ENCODE peak calls at places on chromosome 22, in six cellular contexts. One of them, this sample, is unnamed.

GRCh38 chr22:31526275-31526674 is 29.9 kb downstream of the SFI1 start:
- DNase-seq in H9: no peak
- DNase-seq in stomach: no peak
- DNase-seq in T-helper 9 cell: no peak
- DNase-seq in stimulated activated CD4-positive, alpha-beta T cell treated with anti-CD3 and anti-CD28 coated beads, Interleukin-1b, Interleukin-23, amount 100 ng/mL, for 24 hours: no peak
- DNase-seq in central memory CD4-positive, alpha-beta T cell: no peak
- DNase-seq in this sample: no peak

GRCh38 chr22:36288571-36289405 is 35.9 kb downstream of the APOL1 start:
- DNase-seq in stimulated activated CD4-positive, alpha-beta T cell treated with anti-CD3 and anti-CD28 coated beads, Interleukin-1b, Interleukin-23, amount 100 ng/mL, for 24 hours: no peak
- DNase-seq in stomach: no peak
- DNase-seq in T-helper 9 cell: no peak
- DNase-seq in H9: no peak
- DNase-seq in central memory CD4-positive, alpha-beta T cell: no peak
- DNase-seq in this sample: no peak

GRCh38 chr22:47213571-47214230 is 451.3 kb downstream of the TBC1D22A start:
- DNase-seq in T-helper 9 cell: peak; percentile 15
- DNase-seq in central memory CD4-positive, alpha-beta T cell: peak; percentile 30
- DNase-seq in stimulated activated CD4-positive, alpha-beta T cell treated with anti-CD3 and anti-CD28 coated beads, Interleukin-1b, Interleukin-23, amount 100 ng/mL, for 24 hours: no peak
- DNase-seq in H9: peak; percentile 40
- DNase-seq in stomach: peak; percentile 28
- DNase-seq in this sample: peak; percentile 24

GRCh38 chr22:50242406-50242949 is 2.3 kb downstream of the TUBGCP6 start:
- DNase-seq in central memory CD4-positive, alpha-beta T cell: no peak
- DNase-seq in H9: no peak
- DNase-seq in stomach: no peak
- DNase-seq in stimulated activated CD4-positive, alpha-beta T cell treated with anti-CD3 and anti-CD28 coated beads, Interleukin-1b, Interleukin-23, amount 100 ng/mL, for 24 hours: no peak
- DNase-seq in T-helper 9 cell: no peak
- DNase-seq in this sample: no peak

GRCh38 chr22:31451709-31452571 is 37.7 kb downstream of the EIF4ENIF1 start:
- DNase-seq in T-helper 9 cell: no peak
- DNase-seq in stimulated activated CD4-positive, alpha-beta T cell treated with anti-CD3 and anti-CD28 coated beads, Interleukin-1b, Interleukin-23, amount 100 ng/mL, for 24 hours: no peak
- DNase-seq in H9: no peak
- DNase-seq in central memory CD4-positive, alpha-beta T cell: peak; percentile 25
- DNase-seq in stomach: no peak
- DNase-seq in this sample: no peak

GRCh38 chr22:27283714-27284113 is 517.8 kb downstream of the MN1 start:
- DNase-seq in T-helper 9 cell: no peak
- DNase-seq in H9: no peak
- DNase-seq in stimulated activated CD4-positive, alpha-beta T cell treated with anti-CD3 and anti-CD28 coated beads, Interleukin-1b, Interleukin-23, amount 100 ng/mL, for 24 hours: no peak
- DNase-seq in central memory CD4-positive, alpha-beta T cell: no peak
- DNase-seq in stomach: no peak
- DNase-seq in this sample: no peak

GRCh38 chr22:20881231-20881630 is 22.4 kb downstream of the SNAP29 start:
- DNase-seq in stimulated activated CD4-positive, alpha-beta T cell treated with anti-CD3 and anti-CD28 coated beads, Interleukin-1b, Interleukin-23, amount 100 ng/mL, for 24 hours: no peak
- DNase-seq in central memory CD4-positive, alpha-beta T cell: no peak
- DNase-seq in stomach: peak; percentile 32
- DNase-seq in T-helper 9 cell: no peak
- DNase-seq in H9: no peak
- DNase-seq in this sample: no peak

GRCh38 chr22:45448431-45448830 is 34.9 kb downstream of the RIBC2 start:
- DNase-seq in stomach: no peak
- DNase-seq in H9: no peak
- DNase-seq in central memory CD4-positive, alpha-beta T cell: no peak
- DNase-seq in stimulated activated CD4-positive, alpha-beta T cell treated with anti-CD3 and anti-CD28 coated beads, Interleukin-1b, Interleukin-23, amount 100 ng/mL, for 24 hours: no peak
- DNase-seq in T-helper 9 cell: no peak
- DNase-seq in this sample: no peak

GRCh38 chr22:17969732-17970131 is 54.6 kb downstream of the MICAL3 start:
- DNase-seq in H9: no peak
- DNase-seq in stomach: no peak
- DNase-seq in stimulated activated CD4-positive, alpha-beta T cell treated with anti-CD3 and anti-CD28 coated beads, Interleukin-1b, Interleukin-23, amount 100 ng/mL, for 24 hours: no peak
- DNase-seq in central memory CD4-positive, alpha-beta T cell: no peak
- DNase-seq in T-helper 9 cell: no peak
- DNase-seq in this sample: no peak

GRCh38 chr22:20776624-20777405 is 2.9 kb downstream of the SERPIND1 start:
- DNase-seq in stimulated activated CD4-positive, alpha-beta T cell treated with anti-CD3 and anti-CD28 coated beads, Interleukin-1b, Interleukin-23, amount 100 ng/mL, for 24 hours: no peak
- DNase-seq in H9: no peak
- DNase-seq in stomach: no peak
- DNase-seq in central memory CD4-positive, alpha-beta T cell: no peak
- DNase-seq in T-helper 9 cell: no peak
- DNase-seq in this sample: no peak

GRCh38 chr22:35685731-35686130 is 31.9 kb upstream of the APOL5 start:
- DNase-seq in T-helper 9 cell: no peak
- DNase-seq in H9: no peak
- DNase-seq in stimulated activated CD4-positive, alpha-beta T cell treated with anti-CD3 and anti-CD28 coated beads, Interleukin-1b, Interleukin-23, amount 100 ng/mL, for 24 hours: no peak
- DNase-seq in central memory CD4-positive, alpha-beta T cell: no peak
- DNase-seq in stomach: no peak
- DNase-seq in this sample: no peak

GRCh38 chr22:30591191-30591587 is 521 bp downstream of the PES1 start:
- DNase-seq in T-helper 9 cell: no peak
- DNase-seq in stomach: no peak
- DNase-seq in stimulated activated CD4-positive, alpha-beta T cell treated with anti-CD3 and anti-CD28 coated beads, Interleukin-1b, Interleukin-23, amount 100 ng/mL, for 24 hours: no peak
- DNase-seq in central memory CD4-positive, alpha-beta T cell: no peak
- DNase-seq in H9: no peak
- DNase-seq in this sample: no peak

GRCh38 chr22:46049726-46050450 is 72.9 kb upstream of the WNT7B start:
- DNase-seq in T-helper 9 cell: no peak
- DNase-seq in H9: no peak
- DNase-seq in stomach: peak; percentile 24
- DNase-seq in central memory CD4-positive, alpha-beta T cell: no peak
- DNase-seq in stimulated activated CD4-positive, alpha-beta T cell treated with anti-CD3 and anti-CD28 coated beads, Interleukin-1b, Interleukin-23, amount 100 ng/mL, for 24 hours: no peak
- DNase-seq in this sample: no peak

GRCh38 chr22:48702573-48703264 is 1125.0 kb downstream of the BRD1 start:
- DNase-seq in T-helper 9 cell: no peak
- DNase-seq in H9: no peak
- DNase-seq in stimulated activated CD4-positive, alpha-beta T cell treated with anti-CD3 and anti-CD28 coated beads, Interleukin-1b, Interleukin-23, amount 100 ng/mL, for 24 hours: no peak
- DNase-seq in central memory CD4-positive, alpha-beta T cell: no peak
- DNase-seq in stomach: peak; percentile 31
- DNase-seq in this sample: no peak

GRCh38 chr22:33270596-33270995 is 212.4 kb upstream of the SYN3 start:
- DNase-seq in stomach: no peak
- DNase-seq in T-helper 9 cell: no peak
- DNase-seq in H9: no peak
- DNase-seq in central memory CD4-positive, alpha-beta T cell: no peak
- DNase-seq in stimulated activated CD4-positive, alpha-beta T cell treated with anti-CD3 and anti-CD28 coated beads, Interleukin-1b, Interleukin-23, amount 100 ng/mL, for 24 hours: no peak
- DNase-seq in this sample: no peak

GRCh38 chr22:23705358-23705757 is 14.5 kb downstream of the RGL4 start:
- DNase-seq in stimulated activated CD4-positive, alpha-beta T cell treated with anti-CD3 and anti-CD28 coated beads, Interleukin-1b, Interleukin-23, amount 100 ng/mL, for 24 hours: no peak
- DNase-seq in T-helper 9 cell: no peak
- DNase-seq in H9: no peak
- DNase-seq in stomach: no peak
- DNase-seq in central memory CD4-positive, alpha-beta T cell: no peak
- DNase-seq in this sample: no peak

GRCh38 chr22:34975721-34976120 is 90.2 kb upstream of the ISX start:
- DNase-seq in stomach: no peak
- DNase-seq in stimulated activated CD4-positive, alpha-beta T cell treated with anti-CD3 and anti-CD28 coated beads, Interleukin-1b, Interleukin-23, amount 100 ng/mL, for 24 hours: no peak
- DNase-seq in H9: peak; percentile 44
- DNase-seq in central memory CD4-positive, alpha-beta T cell: no peak
- DNase-seq in T-helper 9 cell: no peak
- DNase-seq in this sample: no peak

GRCh38 chr22:48908547-48908946 is 919.1 kb downstream of the BRD1 start:
- DNase-seq in stimulated activated CD4-positive, alpha-beta T cell treated with anti-CD3 and anti-CD28 coated beads, Interleukin-1b, Interleukin-23, amount 100 ng/mL, for 24 hours: no peak
- DNase-seq in T-helper 9 cell: no peak
- DNase-seq in H9: no peak
- DNase-seq in central memory CD4-positive, alpha-beta T cell: no peak
- DNase-seq in stomach: no peak
- DNase-seq in this sample: no peak

GRCh38 chr22:44705022-44705297 is 3.0 kb downstream of the PRR5 start:
- DNase-seq in stomach: no peak
- DNase-seq in T-helper 9 cell: no peak
- DNase-seq in central memory CD4-positive, alpha-beta T cell: no peak
- DNase-seq in H9: no peak
- DNase-seq in stimulated activated CD4-positive, alpha-beta T cell treated with anti-CD3 and anti-CD28 coated beads, Interleukin-1b, Interleukin-23, amount 100 ng/mL, for 24 hours: no peak
- DNase-seq in this sample: no peak

GRCh38 chr22:20928573-20928967 is 11.4 kb downstream of the CRKL start:
- DNase-seq in stomach: no peak
- DNase-seq in stimulated activated CD4-positive, alpha-beta T cell treated with anti-CD3 and anti-CD28 coated beads, Interleukin-1b, Interleukin-23, amount 100 ng/mL, for 24 hours: no peak
- DNase-seq in T-helper 9 cell: no peak
- DNase-seq in H9: no peak
- DNase-seq in central memory CD4-positive, alpha-beta T cell: no peak
- DNase-seq in this sample: no peak

GRCh38 chr22:24588370-24588755 is 4.5 kb downstream of the LRRC75B start:
- DNase-seq in stimulated activated CD4-positive, alpha-beta T cell treated with anti-CD3 and anti-CD28 coated beads, Interleukin-1b, Interleukin-23, amount 100 ng/mL, for 24 hours: no peak
- DNase-seq in T-helper 9 cell: no peak
- DNase-seq in H9: no peak
- DNase-seq in central memory CD4-positive, alpha-beta T cell: no peak
- DNase-seq in stomach: peak; percentile 78
- DNase-seq in this sample: no peak

GRCh38 chr22:44531487-44531886 is 33.5 kb upstream of the RTL6 start:
- DNase-seq in stimulated activated CD4-positive, alpha-beta T cell treated with anti-CD3 and anti-CD28 coated beads, Interleukin-1b, Interleukin-23, amount 100 ng/mL, for 24 hours: no peak
- DNase-seq in stomach: no peak
- DNase-seq in H9: no peak
- DNase-seq in central memory CD4-positive, alpha-beta T cell: no peak
- DNase-seq in T-helper 9 cell: no peak
- DNase-seq in this sample: no peak

GRCh38 chr22:25806579-25806978 is 64.6 kb downstream of the MYO18B start:
- DNase-seq in T-helper 9 cell: no peak
- DNase-seq in central memory CD4-positive, alpha-beta T cell: no peak
- DNase-seq in H9: no peak
- DNase-seq in stomach: no peak
- DNase-seq in stimulated activated CD4-positive, alpha-beta T cell treated with anti-CD3 and anti-CD28 coated beads, Interleukin-1b, Interleukin-23, amount 100 ng/mL, for 24 hours: no peak
- DNase-seq in this sample: no peak

GRCh38 chr22:47276219-47276843 is 513.9 kb downstream of the TBC1D22A start:
- DNase-seq in stimulated activated CD4-positive, alpha-beta T cell treated with anti-CD3 and anti-CD28 coated beads, Interleukin-1b, Interleukin-23, amount 100 ng/mL, for 24 hours: no peak
- DNase-seq in stomach: no peak
- DNase-seq in central memory CD4-positive, alpha-beta T cell: no peak
- DNase-seq in H9: no peak
- DNase-seq in T-helper 9 cell: no peak
- DNase-seq in this sample: no peak